ENCODE peak calls at places on chromosomes 5 and 9, in eight cellular contexts. F is BJ, I is brain microvascular endothelial cell, X is spleen, Y is upper lobe of right lung, U is HepG2, M is ovary, G is adrenal gland. P is an unnamed sample.

GRCh38 chr5:61298580-61298979 is 33.5 kb upstream of the ZSWIM6 start:
- DNase-seq in F (no peak), I (peak), X (no peak), Y (no peak), U (peak), M (no peak), G (no peak), P (no peak)

GRCh38 chr5:18195910-18196309 is 561.6 kb downstream of the TAF11L14 start:
- DNase-seq in F (no peak), I (no peak), X (no peak), Y (no peak), U (no peak), M (no peak), G (no peak), P (no peak)

GRCh38 chr5:132239776-132240175 is 12.1 kb upstream of the P4HA2 start:
- DNase-seq in F (no peak), I (no peak), X (peak), Y (peak), U (no peak), M (peak), G (peak), P (no peak)

GRCh38 chr5:132979367-132979935 is 16.0 kb upstream of the AFF4 start:
- DNase-seq in F (no peak), I (no peak), X (no peak), Y (no peak), U (peak), M (no peak), G (no peak), P (no peak)

GRCh38 chr5:140553657-140554056 is 3.6 kb downstream of the SRA1 start:
- DNase-seq in F (no peak), I (no peak), X (no peak), Y (no peak), U (no peak), M (no peak), G (no peak), P (no peak)

GRCh38 chr5:117889592-117889991 is 1098.8 kb downstream of the DTWD2 start:
- DNase-seq in F (peak), I (peak), X (no peak), Y (no peak), U (no peak), M (no peak), G (no peak), P (no peak)

GRCh38 chr9:90914196-90914595 is 112.6 kb downstream of the SYK start:
- DNase-seq in F (no peak), I (no peak), X (peak), Y (no peak), U (no peak), M (no peak), G (no peak), P (no peak)

GRCh38 chr5:56527174-56527573 is 288.2 kb upstream of the MAP3K1 start:
- DNase-seq in F (no peak), I (no peak), X (no peak), Y (no peak), U (no peak), M (no peak), G (no peak), P (no peak)

GRCh38 chr5:65261499-65261898 is 220.2 kb downstream of the ADAMTS6 start:
- DNase-seq in F (no peak), I (no peak), X (no peak), Y (no peak), U (no peak), M (no peak), G (no peak), P (no peak)

GRCh38 chr5:31967461-31967860 is 206.7 kb downstream of the GOLPH3 start:
- DNase-seq in F (no peak), I (no peak), X (no peak), Y (no peak), U (no peak), M (no peak), G (no peak), P (no peak)

GRCh38 chr9:134210908-134211810 is 46.8 kb upstream of the RNU6ATAC start:
- DNase-seq in F (no peak), I (no peak), X (peak), Y (peak), U (no peak), M (peak), G (no peak), P (no peak)

GRCh38 chr5:159921721-159922120 is 5.4 kb downstream of the ADRA1B start:
- DNase-seq in F (no peak), I (no peak), X (no peak), Y (no peak), U (no peak), M (no peak), G (no peak), P (no peak)

GRCh38 chr5:16975950-16976624 is 40.0 kb upstream of the MYO10 start:
- DNase-seq in F (no peak), I (no peak), X (peak), Y (no peak), U (no peak), M (no peak), G (no peak), P (peak)

GRCh38 chr5:91296691-91297143 is 86.4 kb downstream of the ARRDC3 start:
- DNase-seq in F (no peak), I (no peak), X (no peak), Y (peak), U (no peak), M (no peak), G (peak), P (no peak)

GRCh38 chr5:82499845-82500244 is 221.7 kb upstream of the RPS23 start:
- DNase-seq in F (no peak), I (no peak), X (no peak), Y (no peak), U (no peak), M (no peak), G (no peak), P (no peak)

GRCh38 chr9:95102572-95102971 is 214.9 kb downstream of the FANCC start:
- DNase-seq in F (no peak), I (no peak), X (no peak), Y (no peak), U (no peak), M (no peak), G (no peak), P (no peak)

GRCh38 chr9:86488794-86489193 is 134.6 kb upstream of the TUT7 start:
- DNase-seq in F (no peak), I (no peak), X (no peak), Y (no peak), U (peak), M (no peak), G (no peak), P (no peak)

GRCh38 chr9:69195681-69196080 is 21.6 kb downstream of the TJP2 start:
- DNase-seq in F (no peak), I (no peak), X (no peak), Y (no peak), U (no peak), M (no peak), G (peak), P (no peak)

GRCh38 chr9:127796225-127796813 is 6.4 kb upstream of the FPGS start:
- DNase-seq in F (no peak), I (no peak), X (no peak), Y (peak), U (peak), M (peak), G (peak), P (no peak)

GRCh38 chr9:708556-709432 is 132.7 kb upstream of the DMRT1 start:
- DNase-seq in F (no peak), I (no peak), X (no peak), Y (no peak), U (peak), M (no peak), G (peak), P (no peak)

GRCh38 chr5:84830265-84830664 is 445.6 kb upstream of the EDIL3 start:
- DNase-seq in F (no peak), I (no peak), X (no peak), Y (peak), U (no peak), M (no peak), G (no peak), P (no peak)

GRCh38 chr5:95924720-95925119 is 36.9 kb downstream of the ELL2 start:
- DNase-seq in F (peak), I (no peak), X (no peak), Y (no peak), U (peak), M (no peak), G (no peak), P (peak)

GRCh38 chr5:140875085-140876065 is at the start of gene PCDHA12:
- DNase-seq in F (no peak), I (no peak), X (no peak), Y (no peak), U (no peak), M (no peak), G (no peak), P (no peak)

GRCh38 chr9:93024986-93025630 is 33.4 kb upstream of the SUSD3 start:
- DNase-seq in F (no peak), I (no peak), X (peak), Y (no peak), U (no peak), M (no peak), G (no peak), P (no peak)

GRCh38 chr5:65986050-65986451 is 59.7 kb downstream of the ERBIN start:
- DNase-seq in F (no peak), I (peak), X (no peak), Y (no peak), U (no peak), M (no peak), G (no peak), P (no peak)

GRCh38 chr9:89461302-89461701 is 36.6 kb downstream of the SEMA4D start:
- DNase-seq in F (no peak), I (peak), X (no peak), Y (peak), U (no peak), M (no peak), G (peak), P (no peak)

GRCh38 chr9:122144836-122145235 is 14.7 kb downstream of the NDUFA8 start:
- DNase-seq in F (no peak), I (peak), X (no peak), Y (no peak), U (peak), M (no peak), G (no peak), P (no peak)

GRCh38 chr9:19876569-19877316 is 87.9 kb upstream of the SLC24A2 start:
- DNase-seq in F (no peak), I (peak), X (no peak), Y (no peak), U (no peak), M (no peak), G (no peak), P (no peak)
- TF ChIP-seq CTCF in F (no peak), I (no peak), X (no peak), Y (no peak), U (no peak), M (no peak), G (no peak), P (no peak)

GRCh38 chr5:7096294-7096693 is 299.6 kb upstream of the ADCY2 start:
- DNase-seq in F (no peak), I (no peak), X (no peak), Y (no peak), U (no peak), M (no peak), G (no peak), P (no peak)
- H3K4me3 ChIP-seq in F (no peak), I (no peak), X (no peak), Y (no peak), U (no peak), M (no peak), G (no peak), P (no peak)

GRCh38 chr5:3931976-3932375 is 336.3 kb downstream of the IRX1 start:
- DNase-seq in F (no peak), I (no peak), X (no peak), Y (no peak), U (no peak), M (no peak), G (no peak), P (no peak)
- TF ChIP-seq CTCF in F (no peak), I (no peak), X (no peak), Y (no peak), U (no peak), M (no peak), G (no peak), P (no peak)

GRCh38 chr5:87020099-87020934 is 247.4 kb upstream of the RASA1 start:
- DNase-seq in F (no peak), I (no peak), X (peak), Y (no peak), U (no peak), M (no peak), G (peak), P (peak)
- H3K4me3 ChIP-seq in F (no peak), I (no peak), X (no peak), Y (no peak), U (no peak), M (no peak), G (no peak), P (no peak)

GRCh38 chr9:16266648-16267276 is 603.7 kb downstream of the BNC2 start:
- DNase-seq in F (no peak), I (no peak), X (no peak), Y (no peak), U (no peak), M (no peak), G (no peak), P (no peak)
- TF ChIP-seq CTCF in F (peak), I (peak), X (no peak), Y (peak), U (peak), M (no peak), G (peak), P (peak)